ENCODE peak calls at places on chromosome 15, in eight cellular contexts. D is putamen, M is HT1080, E is tibial nerve, X is NCI-H2107, S is stomach, O is midbrain, C is HCEC 1CT. K is an unnamed sample.

GRCh38 chr15:88115529-88116152 is 140.9 kb downstream of the NTRK3 start:
- DNase-seq in D (no peak), M (no peak), E (no peak), X (no peak), S (no peak), O (no peak), C (no peak), K (no peak)

GRCh38 chr15:50933353-50933752 is 24.9 kb downstream of the AP4E1 start:
- DNase-seq in D (no peak), M (no peak), E (no peak), X (no peak), S (no peak), O (no peak), C (no peak), K (no peak)

GRCh38 chr15:25825215-25825614 is 37.9 kb downstream of the ATP10A start:
- DNase-seq in D (no peak), M (no peak), E (no peak), X (no peak), S (no peak), O (no peak), C (no peak), K (no peak)

GRCh38 chr15:43194775-43195174 is 9.6 kb downstream of the CCNDBP1 start:
- DNase-seq in D (no peak), M (no peak), E (no peak), X (no peak), S (no peak), O (no peak), C (peak), K (no peak)

GRCh38 chr15:48946088-48946839 is 17.5 kb downstream of the SHC4 start:
- DNase-seq in D (peak), M (peak), E (no peak), X (no peak), S (no peak), O (no peak), C (peak), K (no peak)

GRCh38 chr15:57823325-57823860 is 116.9 kb downstream of the POLR2M start:
- DNase-seq in D (no peak), M (no peak), E (no peak), X (no peak), S (no peak), O (no peak), C (no peak), K (no peak)

GRCh38 chr15:76203766-76204557 is 107.3 kb downstream of the ETFA start:
- DNase-seq in D (no peak), M (no peak), E (no peak), X (no peak), S (no peak), O (no peak), C (no peak), K (peak)

GRCh38 chr15:100703032-100703578 is 100.7 kb downstream of the ASB7 start:
- DNase-seq in D (no peak), M (peak), E (no peak), X (no peak), S (no peak), O (no peak), C (peak), K (no peak)

GRCh38 chr15:39804026-39804425 is 21.4 kb upstream of the FSIP1 start:
- DNase-seq in D (no peak), M (no peak), E (no peak), X (no peak), S (no peak), O (no peak), C (peak), K (no peak)

GRCh38 chr15:89122532-89123525 is 34.6 kb downstream of the ABHD2 start:
- DNase-seq in D (no peak), M (peak), E (no peak), X (no peak), S (no peak), O (no peak), C (peak), K (no peak)